ENCODE peak calls at places on chromosomes 3 and 15, in seven cellular contexts. O, L, T, M, J, W and P are unnamed samples. For H3K4me1, the result is how much of the 10 kb centered on the place peaks cover.

GRCh38 chr3:45597166-45597565 is 2.6 kb downstream of the LIMD1 start:
- DNase-seq in M (peak), W (no peak), O (no peak), J (no peak), L (no peak), T (no peak), P (no peak)

GRCh38 chr3:25495304-25495703 is 67.2 kb downstream of the RARB start:
- DNase-seq in J (no peak), O (no peak), W (no peak), L (no peak), M (no peak), T (no peak), P (no peak)

GRCh38 chr15:40347559-40348470 is 3.0 kb upstream of the PHGR1 start:
- DNase-seq in J (no peak), W (no peak), L (no peak), O (no peak), M (no peak), T (no peak), P (no peak)

GRCh38 chr3:38137615-38138346 is 680 bp upstream of the MYD88 start:
- DNase-seq in J (no peak), M (no peak), W (no peak), L (no peak), T (no peak), O (peak), P (peak)

GRCh38 chr3:15495461-15496340 is 25.8 kb downstream of the COLQ start:
- DNase-seq in M (no peak), W (no peak), T (no peak), J (no peak), L (no peak), O (no peak), P (no peak)

GRCh38 chr3:30084971-30085403 is 521.4 kb upstream of the TGFBR2 start:
- DNase-seq in T (no peak), L (no peak), W (no peak), J (no peak), O (peak), M (no peak), P (no peak)

GRCh38 chr15:82850731-82851130 is 41.3 kb downstream of the WHAMM start:
- DNase-seq in W (no peak), L (no peak), T (peak), M (no peak), O (no peak), J (no peak), P (no peak)

GRCh38 chr3:12986031-12986430 is 87.2 kb downstream of the IQSEC1 start:
- DNase-seq in W (no peak), L (no peak), T (no peak), J (no peak), O (no peak), M (no peak), P (no peak)

GRCh38 chr3:99868438-99868723 is 50.7 kb downstream of the CMSS1 start:
- DNase-seq in L (no peak), M (peak), J (no peak), O (peak), W (no peak), T (no peak), P (no peak)

GRCh38 chr3:41688595-41689380 is 273.1 kb downstream of the ULK4 start:
- DNase-seq in L (no peak), M (peak), O (no peak), T (no peak), W (no peak), J (no peak), P (no peak)

GRCh38 chr3:139378587-139378986 is 10.9 kb downstream of the COPB2 start:
- DNase-seq in W (no peak), L (no peak), J (no peak), M (peak), O (no peak), T (no peak), P (no peak)

GRCh38 chr3:50246517-50246954 is 10.5 kb downstream of the GNAI2 start:
- DNase-seq in O (peak), W (no peak), J (no peak), M (peak), L (peak), T (no peak), P (peak)

GRCh38 chr3:172179680-172180399 is 140.5 kb downstream of the FNDC3B start:
- DNase-seq in O (no peak), L (no peak), W (no peak), M (no peak), T (no peak), J (no peak), P (no peak)

GRCh38 chr15:27358751-27359434 is 387.9 kb downstream of the GABRG3 start:
- DNase-seq in J (no peak), M (no peak), O (no peak), W (no peak), T (peak), L (no peak), P (no peak)

GRCh38 chr3:149340310-149340933 is 7.0 kb upstream of the TM4SF18 start:
- DNase-seq in W (no peak), L (no peak), T (no peak), O (peak), M (peak), J (no peak), P (no peak)

GRCh38 chr3:172076212-172076611 is 36.8 kb downstream of the FNDC3B start:
- DNase-seq in M (no peak), J (no peak), W (no peak), L (no peak), O (no peak), T (no peak), P (no peak)

GRCh38 chr3:197597335-197597734 is 41.6 kb upstream of the BDH1 start:
- DNase-seq in L (no peak), O (no peak), M (no peak), J (no peak), W (no peak), T (no peak), P (no peak)
- TF ChIP-seq POLR2A in L (no peak), O (no peak), M (no peak), J (peak), W (no peak), T (no peak), P (no peak)

GRCh38 chr3:183987014-183987600 is 30.6 kb downstream of the ABCC5 start:
- DNase-seq in O (no peak), M (no peak), T (no peak), L (no peak), W (peak), J (no peak), P (no peak)
- H3K4me1 ChIP-seq in O (under half), M (under half), T (under half), L (under half), W (under half), J (under half), P (under half)

GRCh38 chr3:180600473-180600872 is 1.5 kb upstream of the TTC14 start:
- DNase-seq in J (no peak), T (no peak), M (no peak), O (no peak), L (no peak), W (no peak), P (no peak)

GRCh38 chr3:180601688-180602666 is at the start of gene TTC14:
- DNase-seq in O (peak), T (peak), W (peak), J (peak), M (peak), L (peak), P (peak)
- TF ChIP-seq POLR2A in O (peak), T (peak), W (no peak), J (peak), M (peak), L (peak), P (no peak)

DNA sequence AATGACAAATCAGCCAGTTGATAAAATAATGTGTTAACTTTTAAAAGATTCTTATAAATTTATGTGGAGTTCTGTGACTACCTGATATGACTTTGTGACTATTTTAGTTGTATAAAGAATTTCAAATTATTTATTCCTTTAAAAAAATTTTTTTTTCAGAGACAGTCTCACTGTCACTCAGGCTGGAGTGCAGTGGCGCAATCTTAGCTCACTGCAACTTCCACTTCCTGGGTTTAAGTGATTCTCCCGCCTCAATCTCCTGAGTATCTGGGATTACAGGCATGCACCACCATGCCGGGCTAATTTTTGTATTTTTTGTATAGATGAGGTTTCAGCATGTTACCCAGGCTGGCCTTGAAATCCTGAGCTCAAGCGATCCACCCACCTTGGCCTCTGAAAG is 48.5 kb downstream of the MBNL1 start:
- DNase-seq in L (no peak), T (no peak), J (no peak), M (no peak), W (no peak), O (peak), P (no peak)
- H3K4me1 ChIP-seq in L (half or more), T (under half), J (half or more), M (under half), W (half or more), O (half or more), P (under half)

GRCh38 chr15:78438595-78439285 is 724 bp downstream of the IREB2 start:
- DNase-seq in T (no peak), L (peak), O (peak), M (no peak), W (no peak), J (no peak), P (no peak)
- TF ChIP-seq POLR2A in T (peak), L (no peak), O (no peak), M (no peak), W (no peak), J (no peak), P (no peak)

GRCh38 chr3:7508821-7509220 is 647.9 kb downstream of the GRM7 start:
- DNase-seq in J (no peak), W (no peak), O (no peak), L (no peak), M (no peak), T (no peak), P (no peak)

GRCh38 chr3:7504886-7505775 is 644.2 kb downstream of the GRM7 start:
- DNase-seq in W (no peak), T (no peak), M (no peak), L (peak), O (peak), J (no peak), P (no peak)

GRCh38 chr3:7498722-7499121 is 637.8 kb downstream of the GRM7 start:
- DNase-seq in W (no peak), T (no peak), L (no peak), M (no peak), O (no peak), J (no peak), P (no peak)

GRCh38 chr3:7506606-7507180 is 645.8 kb downstream of the GRM7 start:
- DNase-seq in M (no peak), W (no peak), T (no peak), O (peak), L (no peak), J (no peak), P (no peak)

DNA sequence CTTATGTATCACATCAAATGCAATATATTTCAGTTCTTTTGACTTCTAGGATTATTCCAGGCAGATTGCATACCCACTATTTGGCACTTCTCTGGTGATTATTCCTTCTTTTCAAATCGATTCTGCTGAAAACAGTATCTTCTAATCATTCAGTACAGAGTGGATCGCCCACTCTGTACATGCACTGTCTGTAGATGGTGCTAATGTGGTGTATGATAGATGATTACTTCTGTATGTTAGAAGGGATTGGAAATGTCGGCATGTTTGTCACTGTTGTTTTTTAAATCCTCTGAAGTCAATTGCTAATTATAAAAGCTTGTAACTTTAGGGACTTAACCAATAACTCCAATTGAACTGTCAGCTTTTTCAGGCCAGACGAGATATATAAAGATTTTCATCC is 642.5 kb downstream of the GRM7 start:
- DNase-seq in T (no peak), M (no peak), L (no peak), W (no peak), J (no peak), O (peak), P (no peak)
- H3K4me1 ChIP-seq in T (under half), M (under half), L (under half), W (under half), J (under half), O (under half), P (under half)

GRCh38 chr3:191492601-191493000 is 31.6 kb downstream of the PYDC2 start:
- DNase-seq in T (no peak), L (no peak), O (peak), J (no peak), W (no peak), M (peak), P (no peak)
- TF ChIP-seq POLR2A in T (no peak), L (no peak), O (no peak), J (no peak), W (no peak), M (no peak), P (no peak)